ENCODE peak calls at places on chromosomes 7 and 10, in eight cellular contexts. I is hepatocyte, Y is astrocyte, R is PC-9, D is endothelial cell of umbilical vein, L is HCT116, Q is MM.1S, N is neural progenitor cell. V is an unnamed sample.

GRCh38 chr7:2124604-2125345 is 108.0 kb downstream of the MAD1L1 start:
- DNase-seq in I (no peak), Y (no peak), R (no peak), D (no peak), L (no peak), Q (no peak), N (no peak), V (no peak)

GRCh38 chr7:156060925-156061324 is 248.7 kb upstream of the SHH start:
- DNase-seq in I (no peak), Y (no peak), R (no peak), D (no peak), L (no peak), Q (no peak), N (no peak), V (no peak)

GRCh38 chr7:17371656-17372524 is 73.4 kb downstream of the AHR start:
- DNase-seq in I (peak; percentile 32), Y (peak; percentile 98), R (peak; percentile 75), D (peak; percentile 90), L (peak; percentile 57), Q (no peak), N (no peak), V (peak; percentile 98)

GRCh38 chr7:66627876-66628360 is 763 bp upstream of the KCTD7 start:
- DNase-seq in I (no peak), Y (no peak), R (no peak), D (no peak), L (no peak), Q (no peak), N (no peak), V (no peak)

GRCh38 chr10:130359711-130360110 is 223.5 kb downstream of the GLRX3 start:
- DNase-seq in I (no peak), Y (no peak), R (no peak), D (no peak), L (no peak), Q (no peak), N (no peak), V (no peak)

GRCh38 chr10:30056281-30056680 is 3.1 kb downstream of the JCAD start:
- DNase-seq in I (no peak), Y (peak; percentile 39), R (no peak), D (peak; percentile 64), L (no peak), Q (no peak), N (no peak), V (no peak)

GRCh38 chr7:140831724-140832123 is 93.0 kb downstream of the BRAF start:
- DNase-seq in I (no peak), Y (no peak), R (no peak), D (no peak), L (no peak), Q (no peak), N (no peak), V (no peak)

GRCh38 chr10:132666733-132667612 is 119.0 kb downstream of the NKX6-2 start:
- DNase-seq in I (no peak), Y (peak; percentile 25), R (no peak), D (no peak), L (no peak), Q (no peak), N (peak; percentile 29), V (peak; percentile 32)

GRCh38 chr7:5489991-5490536 is 66.4 kb upstream of the TNRC18 start:
- DNase-seq in I (no peak), Y (no peak), R (no peak), D (no peak), L (no peak), Q (no peak), N (no peak), V (no peak)

GRCh38 chr10:30368065-30368718 is 19.1 kb upstream of the MTPAP start:
- DNase-seq in I (no peak), Y (no peak), R (no peak), D (no peak), L (no peak), Q (no peak), N (no peak), V (peak; percentile 17)

GRCh38 chr10:119446441-119447277 is 95.9 kb downstream of the RGS10 start:
- DNase-seq in I (no peak), Y (no peak), R (no peak), D (no peak), L (no peak), Q (no peak), N (no peak), V (no peak)

GRCh38 chr10:5945561-5946418 is 31.6 kb downstream of the IL15RA start:
- DNase-seq in I (peak; percentile 32), Y (peak; percentile 98), R (no peak), D (peak; percentile 97), L (no peak), Q (no peak), N (no peak), V (peak; percentile 98)

GRCh38 chr7:157430721-157431120 is 93.9 kb downstream of the DNAJB6 start:
- DNase-seq in I (no peak), Y (no peak), R (no peak), D (no peak), L (no peak), Q (no peak), N (no peak), V (no peak)

GRCh38 chr7:17142831-17143541 is 155.5 kb upstream of the AHR start:
- DNase-seq in I (no peak), Y (peak; percentile 3), R (no peak), D (peak; percentile 38), L (no peak), Q (no peak), N (no peak), V (peak; percentile 16)

GRCh38 chr10:44647473-44647872 is 262.6 kb upstream of the CXCL12 start:
- DNase-seq in I (no peak), Y (no peak), R (no peak), D (no peak), L (no peak), Q (no peak), N (no peak), V (no peak)

GRCh38 chr10:110336111-110336721 is 31.5 kb upstream of the SMNDC1 start:
- DNase-seq in I (peak; percentile 45), Y (peak; percentile 99), R (no peak), D (peak; percentile 26), L (no peak), Q (no peak), N (peak; percentile 78), V (peak; percentile 99)

GRCh38 chr7:26326211-26326610 is 34.5 kb downstream of the SNX10 start:
- DNase-seq in I (no peak), Y (no peak), R (no peak), D (no peak), L (no peak), Q (no peak), N (no peak), V (no peak)

DNA sequence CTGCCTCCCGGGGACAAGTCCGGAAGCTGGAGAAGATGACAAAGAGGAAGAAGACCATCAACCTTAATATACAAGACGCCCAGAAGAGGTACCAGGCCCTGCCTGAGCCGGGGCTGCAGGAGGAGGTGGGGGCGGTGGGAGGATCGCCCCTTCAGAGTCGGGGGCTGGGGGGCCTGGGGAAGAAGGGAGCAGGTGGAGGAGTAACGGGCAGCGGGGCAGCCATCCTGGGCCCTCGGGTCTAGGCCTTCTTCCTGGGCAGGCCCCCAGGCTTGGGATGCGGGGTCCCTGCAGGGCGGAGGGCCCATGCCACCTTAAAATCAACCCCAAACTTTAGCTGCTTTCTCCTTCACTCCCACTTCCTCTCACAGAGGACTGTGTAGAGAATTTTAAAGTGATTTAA is 523 bp downstream of the ANKRD30A start:
- DNase-seq in I (no peak), Y (no peak), R (no peak), D (no peak), L (no peak), Q (no peak), N (no peak), V (no peak)
- H3K4me2 ChIP-seq in I (no peak overlapping the region), Y (no peak overlapping the region), R (no peak overlapping the region), D (no peak overlapping the region), L (no peak overlapping the region), Q (no peak overlapping the region), N (no peak overlapping the region), V (no peak overlapping the region)

GRCh38 chr7:41995632-41996271 is 241.3 kb downstream of the GLI3 start:
- DNase-seq in I (no peak), Y (no peak), R (no peak), D (no peak), L (no peak), Q (no peak), N (no peak), V (no peak)

GRCh38 chr7:41994746-41995110 is 242.3 kb downstream of the GLI3 start:
- DNase-seq in I (no peak), Y (no peak), R (no peak), D (no peak), L (no peak), Q (no peak), N (no peak), V (no peak)

GRCh38 chr7:41998041-41998440 is 239.0 kb downstream of the GLI3 start:
- DNase-seq in I (no peak), Y (no peak), R (no peak), D (no peak), L (no peak), Q (no peak), N (no peak), V (no peak)

GRCh38 chr7:41997151-41997550 is 239.9 kb downstream of the GLI3 start:
- DNase-seq in I (no peak), Y (no peak), R (no peak), D (no peak), L (no peak), Q (no peak), N (no peak), V (no peak)

GRCh38 chr7:41996381-41997035 is 240.5 kb downstream of the GLI3 start:
- DNase-seq in I (no peak), Y (peak; percentile 81), R (no peak), D (peak; percentile 60), L (no peak), Q (peak; percentile 9), N (no peak), V (peak; percentile 65)
- H3K4me3 ChIP-seq in I (no peak overlapping the region), Y (peak overlapping the region; percentile 4), R (no peak overlapping the region), D (no peak overlapping the region), L (no peak overlapping the region), Q (no peak overlapping the region), N (no peak overlapping the region), V (no peak overlapping the region)

GRCh38 chr7:51317582-51317910 is 937 bp upstream of the COBL start:
- DNase-seq in I (no peak), Y (no peak), R (no peak), D (no peak), L (no peak), Q (no peak), N (peak; percentile 43), V (no peak)
- TF ChIP-seq EZH2 in I (no peak), Y (no peak), R (no peak), D (peak; percentile 22), L (no peak), Q (no peak), N (peak; percentile 10), V (no peak)

DNA sequence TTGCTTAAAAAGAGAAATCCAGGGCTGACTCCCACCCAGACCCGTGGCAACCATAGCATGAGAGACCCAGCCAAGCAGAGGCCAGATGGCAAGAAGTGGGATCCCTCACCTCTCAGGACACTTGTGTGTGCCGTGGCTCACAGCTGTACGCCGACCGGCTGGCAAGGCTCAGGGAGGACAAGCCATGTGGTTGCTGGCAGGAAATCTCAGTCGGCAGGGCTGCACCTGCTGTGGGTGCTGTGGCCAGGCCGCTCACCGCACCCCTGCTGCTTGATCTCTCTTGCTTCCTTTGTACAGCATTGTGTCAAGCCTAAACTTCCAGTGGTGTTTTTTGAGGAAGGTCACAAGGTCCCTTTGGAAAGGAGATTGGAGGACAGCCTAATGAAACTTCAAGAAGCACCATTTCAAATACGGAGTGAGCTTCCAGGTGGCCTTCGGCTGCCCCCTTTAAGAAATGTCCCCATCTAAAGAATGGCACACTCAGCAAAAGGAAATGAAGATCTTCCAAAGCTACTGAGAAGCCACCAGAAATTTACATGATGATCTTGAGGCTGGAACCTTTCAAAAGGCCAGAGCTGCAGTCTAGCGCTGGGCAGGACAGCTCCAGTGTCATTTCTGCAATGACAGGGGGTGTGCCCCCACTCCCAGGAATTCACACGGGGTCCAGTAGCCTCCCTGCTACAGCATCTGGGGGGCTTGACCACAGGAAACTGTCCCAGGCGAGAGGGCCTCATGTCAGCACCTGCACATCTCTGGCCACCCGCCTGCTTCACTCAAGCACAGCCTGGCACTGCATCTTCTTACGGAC is 409.0 kb upstream of the MGMT start:
- DNase-seq in I (no peak), Y (no peak), R (no peak), D (no peak), L (no peak), Q (peak; percentile 97), N (no peak), V (no peak)
- H3K4me2 ChIP-seq in I (no peak overlapping the region), Y (no peak overlapping the region), R (no peak overlapping the region), D (no peak overlapping the region), L (no peak overlapping the region), Q (peak overlapping the region; percentile 75), N (no peak overlapping the region), V (no peak overlapping the region)